ENCODE peak calls at places on chromosomes 4 and X, in ten cellular contexts. I, X, D, M, Z, C, O, A, E and Y are unnamed samples.

GRCh38 chrX:152915541-152916241 is 17.8 kb downstream of the ZNF185 start:
- DNase-seq in A (no peak), D (no peak), O (peak), Z (peak), E (no peak), C (peak), I (no peak), X (peak), M (peak), Y (no peak)

GRCh38 chr4:41069838-41070237 is 144.5 kb downstream of the APBB2 start:
- DNase-seq in C (no peak), Z (no peak), E (no peak), O (no peak), I (no peak), A (no peak), X (no peak), M (peak), D (no peak), Y (no peak)

GRCh38 chrX:39755152-39756032 is 342.4 kb downstream of the BCOR start:
- DNase-seq in A (peak), Z (peak), M (no peak), O (peak), X (peak), E (peak), C (peak), I (peak), D (peak), Y (no peak)

GRCh38 chr4:120843840-120844527 is 78.5 kb downstream of the PRDM5 start:
- DNase-seq in E (peak), C (peak), D (no peak), Z (peak), I (no peak), X (no peak), M (peak), O (no peak), A (peak), Y (no peak)

GRCh38 chr4:170270628-170271027 is 180.9 kb upstream of the AADAT start:
- DNase-seq in O (no peak), X (no peak), D (no peak), A (no peak), Z (no peak), I (no peak), E (no peak), C (no peak), M (no peak), Y (no peak)

GRCh38 chrX:1401611-1402430 is 9.9 kb upstream of the SLC25A6 start:
- DNase-seq in A (peak), M (no peak), D (no peak), X (no peak), C (no peak), O (no peak), Z (peak), E (peak), I (no peak), Y (no peak)

GRCh38 chrX:30635630-30636029 is 17.6 kb upstream of the GK start:
- DNase-seq in Z (no peak), D (no peak), E (no peak), X (no peak), O (peak), M (peak), I (no peak), A (no peak), C (no peak), Y (no peak)

GRCh38 chr4:105453550-105454201 is 20.2 kb downstream of the PPA2 start:
- DNase-seq in O (no peak), M (peak), Z (no peak), X (no peak), D (no peak), E (no peak), C (no peak), A (no peak), I (no peak), Y (no peak)

GRCh38 chr4:117770269-117771087 is 263.8 kb upstream of the NDST3 start:
- DNase-seq in M (no peak), E (no peak), O (no peak), C (no peak), I (no peak), D (no peak), Z (no peak), A (no peak), X (no peak), Y (no peak)

GRCh38 chr4:172996571-172997216 is 171.9 kb upstream of the GALNT7 start:
- DNase-seq in C (peak), M (no peak), Z (no peak), A (no peak), I (no peak), O (no peak), E (no peak), D (no peak), X (no peak), Y (no peak)

GRCh38 chr4:142567199-142567598 is 278.9 kb downstream of the INPP4B start:
- DNase-seq in O (no peak), C (peak), A (peak), E (no peak), Z (no peak), X (no peak), M (peak), I (no peak), D (no peak), Y (peak)

GRCh38 chrX:84064164-84064563 is 123.8 kb downstream of the RPS6KA6 start:
- DNase-seq in C (no peak), E (no peak), O (no peak), Z (no peak), M (no peak), D (no peak), I (no peak), A (no peak), X (no peak), Y (no peak)

GRCh38 chr4:86376850-86377249 is 17.0 kb upstream of the MAPK10 start:
- DNase-seq in O (no peak), D (no peak), X (no peak), C (no peak), Z (no peak), E (no peak), M (no peak), I (no peak), A (no peak), Y (no peak)

GRCh38 chrX:13898084-13898483 is 81.2 kb upstream of the GPM6B start:
- DNase-seq in A (no peak), E (no peak), C (peak), M (peak), X (peak), D (no peak), O (no peak), I (no peak), Z (no peak), Y (no peak)

GRCh38 chrX:125170459-125170858 is 149.2 kb upstream of the TEX13C start:
- DNase-seq in O (no peak), Z (no peak), M (no peak), C (no peak), E (no peak), D (no peak), X (no peak), I (no peak), A (no peak), Y (no peak)

GRCh38 chrX:134364711-134365110 is 95.3 kb upstream of the HPRT1 start:
- DNase-seq in D (no peak), X (no peak), I (no peak), A (no peak), O (no peak), C (no peak), M (no peak), Z (no peak), E (no peak), Y (no peak)

GRCh38 chrX:36867143-36867542 is 141.0 kb upstream of the FAM47C start:
- DNase-seq in Z (no peak), X (no peak), I (no peak), M (peak), E (no peak), A (no peak), O (peak), D (no peak), C (peak), Y (no peak)

GRCh38 chr4:1530356-1530755 is 124.1 kb upstream of the NKX1-1 start:
- DNase-seq in Z (no peak), D (no peak), A (no peak), O (no peak), C (no peak), I (no peak), E (no peak), X (no peak), M (no peak), Y (no peak)

GRCh38 chr4:37816006-37816405 is 10.5 kb upstream of the PGM2 start:
- DNase-seq in A (no peak), I (no peak), O (no peak), D (no peak), C (no peak), X (no peak), M (no peak), Z (no peak), E (no peak), Y (no peak)

GRCh38 chrX:118627084-118627758 is 100.2 kb upstream of the IL13RA1 start:
- DNase-seq in M (peak), A (no peak), I (no peak), X (no peak), O (no peak), Z (no peak), E (no peak), C (peak), D (no peak), Y (no peak)

GRCh38 chr4:17587094-17587822 is 10.3 kb downstream of the LAP3 start:
- DNase-seq in I (no peak), X (no peak), C (no peak), D (peak), E (no peak), Z (no peak), A (no peak), O (no peak), M (no peak), Y (no peak)

GRCh38 chr4:122806981-122807679 is 19.5 kb upstream of the FGF2 start:
- DNase-seq in I (no peak), E (no peak), A (no peak), C (no peak), Z (no peak), D (no peak), O (no peak), X (no peak), M (no peak), Y (no peak)

GRCh38 chrX:38220024-38220935 is at the start of gene SRPX:
- DNase-seq in I (no peak), X (peak), Z (peak), A (no peak), O (peak), D (no peak), E (peak), M (peak), C (peak), Y (no peak)

GRCh38 chr4:13955551-13955950 is 328.0 kb upstream of the BOD1L1 start:
- DNase-seq in M (no peak), C (no peak), O (no peak), I (no peak), E (no peak), Z (no peak), X (no peak), A (no peak), D (no peak), Y (no peak)

GRCh38 chr4:81550005-81550896 is 78.5 kb upstream of the RASGEF1B start:
- DNase-seq in A (no peak), C (no peak), Z (no peak), I (no peak), X (peak), E (no peak), D (no peak), O (no peak), M (no peak), Y (no peak)

GRCh38 chrX:2910109-2910508 is 19.0 kb downstream of the ARSD start:
- DNase-seq in D (no peak), M (no peak), O (no peak), E (no peak), A (no peak), C (no peak), X (no peak), I (no peak), Z (no peak), Y (no peak)

GRCh38 chr4:162770761-162771490 is 395.8 kb downstream of the NAF1 start:
- DNase-seq in D (no peak), I (no peak), Z (no peak), M (no peak), X (no peak), O (no peak), A (no peak), C (no peak), E (no peak), Y (no peak)
- TF ChIP-seq CTCF in D (no peak), I (no peak), Z (no peak), M (no peak), X (no peak), O (no peak), A (no peak), C (no peak), E (no peak), Y (no peak)

GRCh38 chrX:17590892-17591740 is 146.2 kb upstream of the SCML1 start:
- DNase-seq in E (peak), C (peak), D (peak), I (no peak), X (peak), Z (peak), A (peak), O (peak), M (peak), Y (no peak)

GRCh38 chrX:17592117-17592516 is 145.2 kb upstream of the SCML1 start:
- DNase-seq in A (no peak), E (no peak), X (no peak), D (no peak), I (no peak), Z (no peak), C (no peak), M (no peak), O (no peak), Y (no peak)

GRCh38 chrX:17595456-17596035 is 141.7 kb upstream of the SCML1 start:
- DNase-seq in C (peak), I (no peak), A (no peak), E (no peak), X (no peak), D (no peak), O (no peak), Z (no peak), M (no peak), Y (no peak)

GRCh38 chrX:17588303-17588702 is 149.0 kb upstream of the SCML1 start:
- DNase-seq in X (no peak), M (no peak), E (no peak), C (no peak), A (no peak), D (no peak), O (no peak), Z (no peak), I (no peak), Y (no peak)

GRCh38 chrX:17591741-17592110 is 145.6 kb upstream of the SCML1 start:
- DNase-seq in I (no peak), E (no peak), M (no peak), A (no peak), X (peak), O (no peak), Z (no peak), C (no peak), D (no peak), Y (no peak)
- H3K4me3 ChIP-seq in I (peak), E (no peak), M (no peak), A (no peak), X (no peak), O (no peak), Z (no peak), C (no peak), D (peak), Y (no peak)

DNA sequence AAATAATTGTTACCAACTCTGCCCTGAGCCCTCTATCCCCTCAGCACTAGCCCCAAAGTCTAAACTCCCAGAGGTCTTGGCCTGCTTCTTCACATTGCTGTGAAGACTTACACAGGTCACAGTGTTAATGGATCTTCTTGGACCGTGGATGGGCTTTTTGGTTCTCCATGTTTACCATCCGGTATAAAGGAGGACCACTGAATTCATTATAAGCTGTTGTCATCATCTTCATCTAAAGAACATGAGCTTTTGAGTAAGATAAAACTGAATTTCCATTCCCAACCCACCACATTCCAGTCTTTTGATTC is 8.5 kb downstream of the NUDT11 start:
- DNase-seq in O (no peak), Z (no peak), E (no peak), I (no peak), X (no peak), M (no peak), C (no peak), D (no peak), A (no peak), Y (no peak)
- H3K27ac ChIP-seq in O (no peak), Z (no peak), E (no peak), I (no peak), X (no peak), M (no peak), C (no peak), D (no peak), A (no peak), Y (no peak)

GRCh38 chr4:186360551-186360950 is 94.6 kb downstream of the F11 start:
- DNase-seq in C (no peak), E (no peak), O (no peak), A (no peak), M (no peak), I (no peak), D (no peak), Z (no peak), X (no peak), Y (no peak)

GRCh38 chr4:186368291-186368690 is 102.3 kb downstream of the F11 start:
- DNase-seq in I (no peak), X (no peak), A (no peak), C (no peak), E (no peak), D (no peak), M (no peak), Z (no peak), O (no peak), Y (no peak)

GRCh38 chr4:186366326-186366725 is 100.3 kb downstream of the F11 start:
- DNase-seq in E (no peak), C (no peak), X (no peak), I (no peak), M (peak), O (peak), A (no peak), Z (no peak), D (no peak), Y (no peak)
- TF ChIP-seq CTCF in E (no peak), C (no peak), X (no peak), I (no peak), M (peak), O (no peak), A (no peak), Z (no peak), D (no peak), Y (no peak)

DNA sequence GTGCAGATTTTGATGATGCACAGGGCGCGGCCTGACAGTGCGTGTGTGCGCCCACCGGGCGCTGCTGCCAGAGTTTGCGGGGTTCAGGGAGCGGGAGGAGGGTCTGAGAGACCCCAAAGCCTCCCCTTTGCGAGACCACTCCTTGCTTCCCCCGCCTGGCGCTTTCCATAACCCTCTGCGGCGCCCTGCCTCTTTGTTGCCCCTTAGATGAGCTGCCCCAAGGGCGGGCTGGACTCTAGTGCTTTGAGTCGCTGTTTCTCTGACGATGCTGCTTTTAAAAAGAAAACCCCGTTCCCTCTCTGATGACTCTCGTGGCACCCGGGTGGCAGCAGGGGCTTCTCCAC is 9.9 kb downstream of the MSX1 start:
- DNase-seq in I (no peak), O (no peak), X (no peak), D (no peak), Z (no peak), E (no peak), M (peak), A (no peak), C (no peak), Y (no peak)
- H3K4me3 ChIP-seq in I (no peak), O (no peak), X (no peak), D (no peak), Z (no peak), E (no peak), M (peak), A (no peak), C (no peak), Y (no peak)

GRCh38 chrX:48576108-48576507 is 1.8 kb downstream of the RBM3 start:
- DNase-seq in I (no peak), O (no peak), E (no peak), D (no peak), X (no peak), A (no peak), M (no peak), C (no peak), Z (no peak), Y (no peak)
- H3K27ac ChIP-seq in I (no peak), O (peak), E (no peak), D (peak), X (peak), A (peak), M (peak), C (peak), Z (peak), Y (no peak)

DNA sequence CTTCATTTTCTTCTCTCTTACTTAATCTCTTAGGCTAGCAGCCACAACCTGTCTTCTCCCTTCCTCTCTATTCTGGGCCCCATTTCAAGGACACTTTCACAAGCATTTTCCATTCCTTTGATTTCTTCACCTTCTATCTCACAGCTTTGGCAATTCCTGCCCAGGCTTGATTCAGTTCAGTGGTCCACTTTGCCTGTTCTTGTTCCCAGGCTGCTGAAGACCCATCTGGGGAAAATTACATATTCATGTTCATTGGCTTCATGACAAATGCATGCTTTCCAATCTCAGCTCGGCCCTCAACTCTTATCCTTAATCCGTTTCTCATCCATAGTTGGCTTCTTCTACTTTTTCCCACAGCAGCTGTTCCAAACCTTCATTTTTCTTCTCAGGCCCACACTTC is 38.7 kb upstream of the LPAR4 start:
- DNase-seq in C (no peak), Z (no peak), O (no peak), A (no peak), E (no peak), I (no peak), X (peak), D (no peak), M (no peak), Y (no peak)
- TF ChIP-seq CTCF in C (no peak), Z (no peak), O (no peak), A (no peak), E (no peak), I (no peak), X (no peak), D (no peak), M (no peak), Y (no peak)

GRCh38 chr4:7885216-7886134 is 54.2 kb downstream of the AFAP1 start:
- DNase-seq in I (no peak), M (no peak), C (no peak), A (no peak), D (no peak), O (no peak), Z (no peak), X (no peak), E (no peak), Y (no peak)
- H3K4me3 ChIP-seq in I (no peak), M (no peak), C (no peak), A (no peak), D (peak), O (no peak), Z (no peak), X (peak), E (no peak), Y (no peak)

GRCh38 chr4:168604496-168605373 is 107.9 kb downstream of the PALLD start:
- DNase-seq in X (peak), O (no peak), A (no peak), E (no peak), D (peak), C (peak), M (peak), I (no peak), Z (no peak), Y (no peak)
- H3K27ac ChIP-seq in X (peak), O (no peak), A (no peak), E (no peak), D (peak), C (peak), M (no peak), I (no peak), Z (peak), Y (no peak)

GRCh38 chr4:47942420-47942819 is 28.0 kb upstream of the NFXL1 start:
- DNase-seq in A (no peak), O (no peak), Z (no peak), D (no peak), E (no peak), I (no peak), X (no peak), C (no peak), M (peak), Y (no peak)

GRCh38 chr4:47945930-47946726 is 31.7 kb upstream of the NFXL1 start:
- DNase-seq in D (no peak), X (no peak), M (peak), I (no peak), E (no peak), C (no peak), O (peak), A (no peak), Z (no peak), Y (no peak)
- TF ChIP-seq CTCF in D (no peak), X (no peak), M (peak), I (peak), E (no peak), C (no peak), O (no peak), A (no peak), Z (no peak), Y (no peak)